ENCODE peak calls at places on chromosomes 6 and 20, in seven cellular contexts. Y is mammary epithelial cell; Z is renal cortical epithelial cell; T is stimulated activated CD4-positive, alpha-beta T cell treated with anti-CD3 and anti-CD28 coated beads, Interleukin-4, amount 100 ng/mL, for 1 hour; J is activated CD8-positive, alpha-beta memory T cell treated with anti-CD3 and anti-CD28 coated beads, Interleukin-2, amount 10 ng/mL, durations not matched to agents 7 days and 5 days; N is central memory CD4-positive, alpha-beta T cell; C is GM23248. F is an unnamed sample.

GRCh38 chr20:60453847-60454246 is 495.6 kb downstream of the CDH26 start:
- DNase-seq in Y (no peak), Z (no peak), T (no peak), J (no peak), N (no peak), C (no peak), F (no peak)

GRCh38 chr6:28867078-28867414 is 56.7 kb downstream of the TRIM27 start:
- DNase-seq in Y (no peak), Z (no peak), T (no peak), J (peak; percentile 56), N (no peak), C (peak; percentile 42), F (no peak)

GRCh38 chr6:14467591-14467990 is 350.0 kb downstream of the CD83 start:
- DNase-seq in Y (no peak), Z (no peak), T (no peak), J (no peak), N (no peak), C (peak; percentile 79), F (no peak)

GRCh38 chr20:24792641-24793495 is 156.2 kb upstream of the CST7 start:
- DNase-seq in Y (no peak), Z (no peak), T (no peak), J (no peak), N (no peak), C (no peak), F (no peak)

GRCh38 chr6:25788305-25788922 is 33.9 kb downstream of the SLC17A4 start:
- DNase-seq in Y (peak; percentile 39), Z (peak; percentile 41), T (peak; percentile 30), J (peak; percentile 46), N (peak; percentile 28), C (peak; percentile 70), F (peak; percentile 52)

GRCh38 chr6:76684881-76685280 is 612.4 kb upstream of the IMPG1 start:
- DNase-seq in Y (no peak), Z (no peak), T (no peak), J (no peak), N (no peak), C (no peak), F (no peak)

GRCh38 chr6:82013561-82014275 is 233.8 kb downstream of the IBTK start:
- DNase-seq in Y (peak; percentile 71), Z (peak; percentile 58), T (no peak), J (no peak), N (no peak), C (peak; percentile 80), F (peak; percentile 50)

GRCh38 chr20:25685276-25686080 is 11.2 kb downstream of the ZNF337 start:
- DNase-seq in Y (no peak), Z (no peak), T (no peak), J (no peak), N (no peak), C (no peak), F (no peak)

GRCh38 chr6:53335224-53335994 is 13.3 kb downstream of the ELOVL5 start:
- DNase-seq in Y (peak; percentile 14), Z (no peak), T (peak; percentile 60), J (peak; percentile 83), N (peak; percentile 83), C (no peak), F (no peak)

GRCh38 chr6:27275025-27275956 is 27.8 kb downstream of the PRSS16 start:
- DNase-seq in Y (no peak), Z (no peak), T (no peak), J (no peak), N (no peak), C (no peak), F (peak; percentile 47)

GRCh38 chr6:90466191-90466940 is 120.5 kb downstream of the MAP3K7 start:
- DNase-seq in Y (peak; percentile 38), Z (peak; percentile 80), T (no peak), J (peak; percentile 61), N (no peak), C (peak; percentile 40), F (peak; percentile 66)

GRCh38 chr6:157226026-157226639 is 97.2 kb downstream of the TMEM242 start:
- DNase-seq in Y (no peak), Z (no peak), T (no peak), J (no peak), N (no peak), C (peak; percentile 87), F (no peak)

GRCh38 chr6:1952726-1953360 is 292.6 kb downstream of the GMDS start:
- DNase-seq in Y (peak; percentile 99), Z (peak; percentile 99), T (no peak), J (no peak), N (no peak), C (peak; percentile 95), F (peak; percentile 96)

GRCh38 chr6:53605543-53606235 is 59.9 kb downstream of the KLHL31 start:
- DNase-seq in Y (peak; percentile 31), Z (no peak), T (no peak), J (no peak), N (no peak), C (no peak), F (no peak)

GRCh38 chr20:3887870-3888614 is 1.1 kb upstream of the PANK2 start:
- DNase-seq in Y (peak; percentile 37), Z (no peak), T (no peak), J (no peak), N (no peak), C (peak; percentile 71), F (peak; percentile 51)

GRCh38 chr6:32294566-32294965 is 70.7 kb upstream of the NOTCH4 start:
- DNase-seq in Y (no peak), Z (no peak), T (no peak), J (no peak), N (no peak), C (no peak), F (no peak)

GRCh38 chr20:14928083-14928482 is 590.7 kb upstream of the FLRT3 start:
- DNase-seq in Y (no peak), Z (no peak), T (no peak), J (no peak), N (no peak), C (no peak), F (peak; percentile 30)

GRCh38 chr6:33600761-33601160 is 20.4 kb upstream of the ITPR3 start:
- DNase-seq in Y (no peak), Z (no peak), T (no peak), J (no peak), N (no peak), C (no peak), F (no peak)

GRCh38 chr6:159935065-159935464 is 33.8 kb upstream of the IGF2R start:
- DNase-seq in Y (no peak), Z (no peak), T (no peak), J (no peak), N (no peak), C (peak; percentile 51), F (peak; percentile 42)

GRCh38 chr6:27250955-27251671 is 3.6 kb downstream of the PRSS16 start:
- DNase-seq in Y (peak; percentile 88), Z (peak; percentile 32), T (peak; percentile 64), J (peak; percentile 81), N (peak; percentile 46), C (peak; percentile 35), F (peak; percentile 88)

GRCh38 chr20:31602779-31603441 is 2.2 kb upstream of the ID1 start:
- DNase-seq in Y (peak; percentile 86), Z (peak; percentile 84), T (peak; percentile 15), J (peak; percentile 91), N (peak; percentile 21), C (peak; percentile 94), F (peak; percentile 95)

GRCh38 chr6:21924002-21924401 is 330.5 kb downstream of the SOX4 start:
- DNase-seq in Y (no peak), Z (no peak), T (no peak), J (no peak), N (no peak), C (no peak), F (no peak)

GRCh38 chr6:124008689-124009371 is 205.2 kb downstream of the NKAIN2 start:
- DNase-seq in Y (no peak), Z (no peak), T (no peak), J (no peak), N (no peak), C (no peak), F (no peak)

GRCh38 chr20:30168025-30168799 is 1089.3 kb upstream of the DEFB115 start:
- DNase-seq in Y (no peak), Z (no peak), T (peak; percentile 47), J (peak; percentile 58), N (peak; percentile 23), C (peak; percentile 0), F (no peak)